ENCODE peak calls at places on chromosomes 2 and 18, in five cellular contexts. One of them, this sample, is unnamed.

GRCh38 chr2:26401739-26402541 is at the start of gene DRC1:
- DNase-seq in HepG2: no peak
- DNase-seq in GM23338: peak
- DNase-seq in A549: peak
- DNase-seq in Panc1: no peak
- DNase-seq in this sample: no peak

GRCh38 chr2:28821295-28821958 is 10.8 kb downstream of the SPDYA start:
- DNase-seq in HepG2: peak
- DNase-seq in GM23338: peak
- DNase-seq in Panc1: peak
- DNase-seq in A549: peak
- DNase-seq in this sample: peak

GRCh38 chr18:13630869-13631268 is 95.5 kb downstream of the FAM210A start:
- DNase-seq in GM23338: no peak
- DNase-seq in A549: no peak
- DNase-seq in Panc1: no peak
- DNase-seq in HepG2: no peak
- DNase-seq in this sample: no peak

GRCh38 chr2:132037527-132038178 is 124.1 kb downstream of the ANKRD30BL start:
- DNase-seq in HepG2: no peak
- DNase-seq in GM23338: peak
- DNase-seq in A549: no peak
- DNase-seq in Panc1: no peak
- DNase-seq in this sample: no peak

GRCh38 chr2:133525751-133526467 is 42.4 kb downstream of the NCKAP5 start:
- DNase-seq in Panc1: no peak
- DNase-seq in GM23338: no peak
- DNase-seq in A549: no peak
- DNase-seq in HepG2: no peak
- DNase-seq in this sample: no peak

GRCh38 chr2:234952270-234953115 is 676 bp downstream of the SH3BP4 start:
- DNase-seq in Panc1: no peak
- DNase-seq in A549: peak
- DNase-seq in GM23338: peak
- DNase-seq in HepG2: no peak
- DNase-seq in this sample: no peak

GRCh38 chr18:58315739-58316215 is 271.8 kb downstream of the NEDD4L start:
- DNase-seq in HepG2: peak
- DNase-seq in A549: no peak
- DNase-seq in Panc1: no peak
- DNase-seq in GM23338: no peak
- DNase-seq in this sample: no peak

GRCh38 chr2:201969938-201970785 is 63.5 kb upstream of the FZD7 start:
- DNase-seq in Panc1: no peak
- DNase-seq in A549: no peak
- DNase-seq in HepG2: no peak
- DNase-seq in GM23338: no peak
- DNase-seq in this sample: peak

GRCh38 chr2:24492283-24493272 is 1.5 kb downstream of the NCOA1 start:
- DNase-seq in HepG2: no peak
- DNase-seq in A549: no peak
- DNase-seq in GM23338: peak
- DNase-seq in Panc1: no peak
- DNase-seq in this sample: peak

GRCh38 chr2:37865640-37866039 is 59.4 kb upstream of the RMDN2 start:
- DNase-seq in HepG2: no peak
- DNase-seq in Panc1: no peak
- DNase-seq in A549: no peak
- DNase-seq in GM23338: no peak
- DNase-seq in this sample: no peak

GRCh38 chr2:191696001-191696400 is 18.1 kb downstream of the NABP1 start:
- DNase-seq in A549: no peak
- DNase-seq in GM23338: no peak
- DNase-seq in HepG2: no peak
- DNase-seq in Panc1: no peak
- DNase-seq in this sample: no peak

GRCh38 chr2:190121971-190122370 is 59.4 kb upstream of the MSTN start:
- DNase-seq in GM23338: peak
- DNase-seq in Panc1: peak
- DNase-seq in A549: peak
- DNase-seq in HepG2: peak
- DNase-seq in this sample: no peak

GRCh38 chr2:201139836-201140599 is 24.1 kb downstream of the CFLAR start:
- DNase-seq in GM23338: peak
- DNase-seq in A549: no peak
- DNase-seq in Panc1: no peak
- DNase-seq in HepG2: no peak
- DNase-seq in this sample: no peak

GRCh38 chr2:7233126-7233525 is 315.9 kb downstream of the RNF144A start:
- DNase-seq in GM23338: no peak
- DNase-seq in Panc1: no peak
- DNase-seq in HepG2: no peak
- DNase-seq in A549: no peak
- DNase-seq in this sample: no peak

GRCh38 chr18:9643549-9643948 is 29.2 kb upstream of the PPP4R1 start:
- DNase-seq in A549: peak
- DNase-seq in Panc1: peak
- DNase-seq in HepG2: peak
- DNase-seq in GM23338: peak
- DNase-seq in this sample: no peak

DNA sequence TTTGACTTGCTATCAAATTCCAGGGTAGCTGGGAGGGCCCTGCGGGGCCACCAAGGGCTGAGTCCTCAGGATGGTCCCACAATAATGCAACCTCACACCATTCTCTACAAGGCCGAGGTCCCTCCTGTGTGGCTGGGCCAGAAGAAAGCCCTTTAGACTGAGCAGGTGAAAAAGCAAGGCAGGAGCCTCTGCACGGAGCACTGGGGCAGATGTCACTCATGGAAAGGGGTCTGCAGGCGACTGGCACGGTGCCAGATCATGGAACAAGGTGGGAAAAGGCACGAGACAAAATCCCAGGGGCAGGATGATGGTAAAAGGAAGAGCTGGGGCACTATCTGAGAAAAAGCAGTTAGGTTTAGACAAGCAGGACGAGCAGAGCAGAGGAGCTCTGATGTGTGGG is 16.1 kb downstream of the HJURP start:
- DNase-seq in A549: no peak
- DNase-seq in Panc1: no peak
- DNase-seq in HepG2: no peak
- DNase-seq in GM23338: no peak
- DNase-seq in this sample: no peak
- TF ChIP-seq REST in A549: no peak
- TF ChIP-seq REST in Panc1: no peak
- TF ChIP-seq REST in HepG2: no peak
- TF ChIP-seq REST in GM23338: no peak
- TF ChIP-seq REST in this sample: no peak

GRCh38 chr2:39933166-39933565 is 154.1 kb upstream of the THUMPD2 start:
- DNase-seq in GM23338: no peak
- DNase-seq in Panc1: no peak
- DNase-seq in HepG2: no peak
- DNase-seq in A549: no peak
- DNase-seq in this sample: no peak
- TF ChIP-seq REST in GM23338: no peak
- TF ChIP-seq REST in Panc1: no peak
- TF ChIP-seq REST in HepG2: no peak
- TF ChIP-seq REST in A549: no peak
- TF ChIP-seq REST in this sample: no peak

GRCh38 chr2:30778611-30779010 is 28.6 kb downstream of the CAPN13 start:
- DNase-seq in GM23338: no peak
- DNase-seq in HepG2: no peak
- DNase-seq in A549: no peak
- DNase-seq in Panc1: no peak
- DNase-seq in this sample: no peak

GRCh38 chr2:30780776-30781330 is 26.4 kb downstream of the CAPN13 start:
- DNase-seq in HepG2: no peak
- DNase-seq in Panc1: no peak
- DNase-seq in A549: no peak
- DNase-seq in GM23338: no peak
- DNase-seq in this sample: no peak

GRCh38 chr2:30775833-30776232 is 31.4 kb downstream of the CAPN13 start:
- DNase-seq in A549: no peak
- DNase-seq in GM23338: no peak
- DNase-seq in Panc1: no peak
- DNase-seq in HepG2: no peak
- DNase-seq in this sample: no peak

GRCh38 chr2:30776831-30777652 is 30.2 kb downstream of the CAPN13 start:
- DNase-seq in Panc1: no peak
- DNase-seq in A549: no peak
- DNase-seq in HepG2: no peak
- DNase-seq in GM23338: no peak
- DNase-seq in this sample: no peak

GRCh38 chr2:30777662-30778505 is 29.4 kb downstream of the CAPN13 start:
- DNase-seq in A549: no peak
- DNase-seq in HepG2: no peak
- DNase-seq in Panc1: no peak
- DNase-seq in GM23338: no peak
- DNase-seq in this sample: no peak
- TF ChIP-seq REST in A549: no peak
- TF ChIP-seq REST in HepG2: no peak
- TF ChIP-seq REST in Panc1: no peak
- TF ChIP-seq REST in GM23338: no peak
- TF ChIP-seq REST in this sample: no peak

GRCh38 chr18:2554671-2555070 is 16.6 kb downstream of the METTL4 start:
- DNase-seq in HepG2: no peak
- DNase-seq in GM23338: no peak
- DNase-seq in Panc1: no peak
- DNase-seq in A549: no peak
- DNase-seq in this sample: no peak
- TF ChIP-seq REST in HepG2: no peak
- TF ChIP-seq REST in GM23338: no peak
- TF ChIP-seq REST in Panc1: no peak
- TF ChIP-seq REST in A549: no peak
- TF ChIP-seq REST in this sample: no peak

GRCh38 chr2:217834744-217835513 is 167.9 kb downstream of the TNS1 start:
- DNase-seq in A549: no peak
- DNase-seq in HepG2: no peak
- DNase-seq in Panc1: no peak
- DNase-seq in GM23338: no peak
- DNase-seq in this sample: no peak
- TF ChIP-seq REST in A549: no peak
- TF ChIP-seq REST in HepG2: no peak
- TF ChIP-seq REST in Panc1: no peak
- TF ChIP-seq REST in GM23338: no peak
- TF ChIP-seq REST in this sample: no peak

DNA sequence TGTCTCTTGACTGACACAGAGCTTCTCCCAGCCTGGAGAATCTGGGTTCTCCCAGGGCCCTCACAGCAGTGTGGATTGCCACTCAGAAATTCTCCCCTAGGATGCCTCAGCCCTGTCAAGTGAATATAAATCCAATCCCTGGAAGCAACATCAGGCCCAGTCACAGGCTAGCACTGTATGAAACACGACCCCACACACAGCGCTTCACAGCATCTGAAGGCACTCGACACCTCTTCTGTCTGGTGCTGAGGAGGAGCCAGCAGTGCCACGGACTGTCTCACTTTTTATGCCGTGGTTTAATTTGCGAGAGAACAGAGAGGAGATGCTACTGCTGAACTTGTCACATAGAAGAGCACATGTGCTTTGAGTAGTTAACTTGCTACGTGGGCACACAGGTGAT is 164.5 kb downstream of the NAPG start:
- DNase-seq in GM23338: no peak
- DNase-seq in A549: no peak
- DNase-seq in Panc1: no peak
- DNase-seq in HepG2: no peak
- DNase-seq in this sample: no peak
- TF ChIP-seq REST in GM23338: no peak
- TF ChIP-seq REST in A549: no peak
- TF ChIP-seq REST in Panc1: no peak
- TF ChIP-seq REST in HepG2: no peak
- TF ChIP-seq REST in this sample: no peak